ENCODE peak calls at places on chromosome 18, in six cellular contexts. G, E, N, J, F and W are unnamed samples.

GRCh38 chr18:8423051-8423558 is 186.1 kb upstream of the RAB12 start:
- DNase-seq in F (no peak), G (no peak), N (no peak), E (no peak), J (peak), W (peak)

GRCh38 chr18:77131100-77131651 is 1.4 kb downstream of the MBP start:
- DNase-seq in G (peak), E (no peak), N (peak), J (no peak), F (peak), W (no peak)

GRCh38 chr18:3060667-3061580 is 48.0 kb upstream of the LPIN2 start:
- DNase-seq in J (no peak), F (peak), G (no peak), E (peak), N (no peak), W (no peak)

GRCh38 chr18:44342167-44342566 is 338.5 kb upstream of the SETBP1 start:
- DNase-seq in J (no peak), G (no peak), F (no peak), E (no peak), N (no peak), W (no peak)

GRCh38 chr18:6781846-6782245 is 52.3 kb downstream of the ARHGAP28 start:
- DNase-seq in F (no peak), E (no peak), G (no peak), J (no peak), N (no peak), W (no peak)

GRCh38 chr18:7616661-7617060 is 49.5 kb downstream of the PTPRM start:
- DNase-seq in N (no peak), J (no peak), F (no peak), E (no peak), G (no peak), W (no peak)

GRCh38 chr18:43073771-43074170 is 41.7 kb downstream of the RIT2 start:
- DNase-seq in E (no peak), F (no peak), J (no peak), N (no peak), G (no peak), W (no peak)

GRCh38 chr18:32472841-32473240 is 2.2 kb upstream of the GAREM1 start:
- DNase-seq in G (no peak), F (no peak), E (no peak), N (no peak), J (no peak), W (no peak)

GRCh38 chr18:32552421-32553030 is 81.8 kb upstream of the GAREM1 start:
- DNase-seq in N (peak), G (peak), E (peak), F (peak), J (peak), W (peak)

GRCh38 chr18:8825729-8826375 is 120.5 kb downstream of the MTCL1 start:
- DNase-seq in F (no peak), N (no peak), J (no peak), G (no peak), E (no peak), W (no peak)

GRCh38 chr18:58218111-58218510 is 174.1 kb downstream of the NEDD4L start:
- DNase-seq in F (no peak), N (no peak), J (no peak), E (no peak), G (no peak), W (no peak)

GRCh38 chr18:13525381-13526029 is 200.9 kb downstream of the FAM210A start:
- DNase-seq in E (no peak), G (no peak), N (no peak), J (no peak), F (no peak), W (no peak)

GRCh38 chr18:36088256-36088655 is 20.9 kb upstream of the RPRD1A start:
- DNase-seq in J (no peak), E (no peak), N (no peak), F (no peak), G (no peak), W (no peak)

GRCh38 chr18:9649164-9649540 is 34.8 kb upstream of the PPP4R1 start:
- DNase-seq in E (no peak), N (no peak), G (no peak), J (no peak), F (no peak), W (no peak)

GRCh38 chr18:57084331-57085298 is 62.3 kb upstream of the BOD1L2 start:
- DNase-seq in J (no peak), E (no peak), F (no peak), N (no peak), G (peak), W (no peak)

GRCh38 chr18:14930576-14930975 is 182.6 kb downstream of the ANKRD30B start:
- DNase-seq in F (no peak), N (no peak), G (no peak), E (no peak), J (no peak), W (no peak)

GRCh38 chr18:49368876-49369440 is 91.5 kb downstream of the DYM start:
- DNase-seq in G (peak), J (no peak), E (no peak), F (no peak), N (no peak), W (no peak)

GRCh38 chr18:74963820-74964446 is 245.0 kb downstream of the PTGR3 start:
- DNase-seq in J (peak), F (no peak), G (peak), N (peak), E (no peak), W (peak)

GRCh38 chr18:36993068-36993467 is 164.1 kb downstream of the KIAA1328 start:
- DNase-seq in E (no peak), J (no peak), F (no peak), G (no peak), N (no peak), W (no peak)

GRCh38 chr18:46668135-46668534 is 11.1 kb upstream of the LOXHD1 start:
- DNase-seq in J (no peak), G (no peak), F (no peak), N (no peak), E (no peak), W (no peak)

GRCh38 chr18:58682429-58683069 is 11.3 kb downstream of the MALT1 start:
- DNase-seq in N (no peak), J (no peak), E (no peak), F (no peak), G (peak), W (peak)

GRCh38 chr18:23887493-23887892 is 127.1 kb upstream of the TTC39C start:
- DNase-seq in F (no peak), J (no peak), G (no peak), N (no peak), E (no peak), W (no peak)

GRCh38 chr18:70195852-70196434 is 9.5 kb downstream of the RTTN start:
- DNase-seq in J (no peak), N (peak), E (no peak), G (peak), F (no peak), W (no peak)

GRCh38 chr18:41378628-41379027 is 576.4 kb upstream of the PIK3C3 start:
- DNase-seq in E (no peak), F (no peak), G (no peak), J (no peak), N (peak), W (no peak)

GRCh38 chr18:13501896-13502295 is 224.5 kb downstream of the FAM210A start:
- DNase-seq in J (no peak), N (no peak), F (no peak), G (no peak), E (no peak), W (no peak)

GRCh38 chr18:44819944-44820510 is 139.3 kb downstream of the SETBP1 start:
- DNase-seq in E (no peak), N (no peak), J (no peak), F (no peak), G (no peak), W (no peak)

GRCh38 chr18:48455555-48456478 is 46.6 kb upstream of the ZBTB7C start:
- DNase-seq in N (no peak), G (peak), E (peak), J (no peak), F (peak), W (peak)

GRCh38 chr18:77108821-77109692 is 23.5 kb downstream of the MBP start:
- DNase-seq in E (no peak), G (no peak), J (no peak), N (no peak), F (no peak), W (no peak)

GRCh38 chr18:34978533-34978893 is 62.7 kb upstream of the MAPRE2 start:
- DNase-seq in E (no peak), J (no peak), G (no peak), N (no peak), F (no peak), W (no peak)

GRCh38 chr18:55839350-55839749 is 251.4 kb upstream of the TCF4 start:
- DNase-seq in N (no peak), F (no peak), G (no peak), E (no peak), J (no peak), W (no peak)

GRCh38 chr18:13653746-13654455 is 72.5 kb downstream of the FAM210A start:
- DNase-seq in E (no peak), G (no peak), F (no peak), J (no peak), N (no peak), W (no peak)

GRCh38 chr18:2982452-2983172 is 30.3 kb downstream of the LPIN2 start:
- DNase-seq in J (no peak), N (peak), F (no peak), E (no peak), G (no peak), W (no peak)